ENCODE peak calls at places on chromosomes 1 and 21, in four cellular contexts. J is H7; T is NCI-H1694; K is activated gamma-delta T cell treated with anti-CD3 and anti-CD28 coated beads, Interleukin-2, amount 50 U/mL, for 16 hours. G is an unnamed sample.

GRCh38 chr1:205449254-205449749 is 6.5 kb downstream of the BLACAT1 start:
- DNase-seq in J (no peak), T (no peak), K (no peak), G (no peak)

GRCh38 chr1:113763651-113764050 is 4.4 kb upstream of the PHTF1 start:
- DNase-seq in J (no peak), T (peak), K (no peak), G (peak)

GRCh38 chr1:14782741-14783591 is 184.5 kb downstream of the KAZN start:
- DNase-seq in J (peak), T (no peak), K (no peak), G (peak)

GRCh38 chr1:3172431-3173112 is 103.6 kb downstream of the PRDM16 start:
- DNase-seq in J (no peak), T (no peak), K (no peak), G (no peak)

GRCh38 chr21:36550761-36551160 is 70.8 kb upstream of the CLDN14 start:
- DNase-seq in J (no peak), T (no peak), K (no peak), G (no peak)

GRCh38 chr21:44058652-44058964 is 46.5 kb downstream of the TRAPPC10 start:
- DNase-seq in J (no peak), T (no peak), K (no peak), G (no peak)

GRCh38 chr1:10155087-10155712 is 55.2 kb upstream of the KIF1B start:
- DNase-seq in J (no peak), T (no peak), K (no peak), G (no peak)

GRCh38 chr1:20753589-20753988 is 21.1 kb upstream of the SH2D5 start:
- DNase-seq in J (no peak), T (no peak), K (no peak), G (no peak)

GRCh38 chr1:230750576-230750975 is 3.4 kb downstream of the CAPN9 start:
- DNase-seq in J (no peak), T (no peak), K (no peak), G (no peak)

GRCh38 chr1:107895403-107896181 is 69.4 kb downstream of the VAV3 start:
- DNase-seq in J (no peak), T (no peak), K (no peak), G (no peak)

GRCh38 chr1:54842206-54842915 is 41.2 kb upstream of the TTC22 start:
- DNase-seq in J (no peak), T (no peak), K (no peak), G (no peak)

GRCh38 chr1:2639607-2640521 is 7.0 kb upstream of the MMEL1 start:
- DNase-seq in J (peak), T (no peak), K (no peak), G (no peak)

G was measured in cerebellum.